ENCODE peak calls at places on chromosomes 16 and 17, in four cellular contexts. J is CD4-positive, alpha-beta memory T cell; D is mammary epithelial cell; M is CD8-positive, alpha-beta memory T cell. E is an unnamed sample.

GRCh38 chr16:50802958-50803357 is 61.1 kb downstream of the CYLD start:
- DNase-seq in D (peak; percentile 2), J (no peak), M (no peak), E (no peak)

GRCh38 chr17:74369665-74370490 is 2.6 kb downstream of the GPR142 start:
- DNase-seq in J (no peak), M (no peak), D (no peak), E (no peak)

GRCh38 chr16:28213396-28213795 is 1.6 kb upstream of the XPO6 start:
- DNase-seq in D (no peak), J (no peak), M (no peak), E (no peak)

GRCh38 chr16:58024347-58024672 is 1.2 kb upstream of the MMP15 start:
- DNase-seq in D (no peak), J (no peak), M (no peak), E (no peak)

GRCh38 chr16:8887952-8888560 is 5.9 kb downstream of the LITAFD start:
- DNase-seq in M (no peak), D (no peak), J (no peak), E (no peak)

GRCh38 chr17:31530391-31530990 is 139.0 kb downstream of the RAB11FIP4 start:
- DNase-seq in M (no peak), J (no peak), D (no peak), E (no peak)

GRCh38 chr17:32859857-32860525 is 16.9 kb downstream of the MYO1D start:
- DNase-seq in D (peak; percentile 28), J (no peak), M (no peak), E (no peak)

GRCh38 chr16:75589301-75589700 is 23.1 kb downstream of the GABARAPL2 start:
- DNase-seq in M (no peak), J (no peak), D (no peak), E (no peak)

GRCh38 chr17:55607736-55608341 is 96.6 kb upstream of the SMIM36 start:
- DNase-seq in J (no peak), D (no peak), M (no peak), E (no peak)

GRCh38 chr17:79975498-79976134 is 60.1 kb downstream of the TBC1D16 start:
- DNase-seq in D (no peak), J (no peak), M (peak; percentile 13), E (no peak)

GRCh38 chr17:63446981-63447687 is 1.0 kb upstream of the CYB561 start:
- DNase-seq in M (peak; percentile 64), D (no peak), J (peak; percentile 72), E (peak; percentile 13)

GRCh38 chr17:76685366-76685765 is 25.4 kb downstream of the MXRA7 start:
- DNase-seq in J (no peak), M (no peak), D (no peak), E (no peak)

GRCh38 chr16:56525154-56525720 is 5.4 kb upstream of the BBS2 start:
- DNase-seq in D (no peak), J (no peak), M (no peak), E (no peak)

GRCh38 chr16:27232061-27232841 is 28.9 kb downstream of the KDM8 start:
- DNase-seq in D (no peak), J (peak; percentile 57), M (peak; percentile 49), E (no peak)

GRCh38 chr16:30876867-30877266 is 17.0 kb downstream of the BCL7C start:
- DNase-seq in J (no peak), D (no peak), M (no peak), E (no peak)
- H3K4me3 ChIP-seq in J (peak overlapping the region; percentile 89), D (no peak overlapping the region), M (peak overlapping the region; percentile 81), E (peak overlapping the region; percentile 91)

DNA sequence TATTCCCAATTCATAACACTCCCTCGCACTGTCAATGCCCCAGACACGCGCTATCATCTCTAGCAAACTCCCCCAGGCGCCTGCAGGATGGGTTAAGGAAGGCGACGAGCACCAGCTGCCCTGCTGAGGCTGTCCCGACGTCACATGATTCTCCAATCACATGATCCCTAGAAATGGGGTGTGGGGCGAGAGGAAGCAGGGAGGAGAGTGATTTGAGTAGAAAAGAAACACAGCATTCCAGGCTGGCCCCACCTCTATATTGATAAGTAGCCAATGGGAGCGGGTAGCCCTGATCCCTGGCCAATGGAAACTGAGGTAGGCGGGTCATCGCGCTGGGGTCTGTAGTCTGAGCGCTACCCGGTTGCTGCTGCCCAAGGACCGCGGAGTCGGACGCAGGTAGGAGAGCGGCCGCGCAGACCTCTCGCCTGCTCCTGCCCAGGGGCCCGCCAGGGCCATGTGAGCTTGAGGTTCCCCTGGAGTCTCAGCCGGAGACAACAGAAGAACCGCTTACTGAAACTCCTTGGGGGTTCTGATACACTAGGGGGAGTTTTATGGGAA is at the start of gene GRN:
- DNase-seq in M (peak; percentile 87), J (peak; percentile 86), D (peak; percentile 98), E (peak; percentile 77)
- H3K36me3 ChIP-seq in M (no peaks in the 10 kb centered on the region), J (no peaks in the 10 kb centered on the region), D (no peaks in the 10 kb centered on the region), E (no peaks in the 10 kb centered on the region)

GRCh38 chr16:703406-703805 is 2.2 kb downstream of the FBXL16 start:
- DNase-seq in M (no peak), J (no peak), D (no peak), E (no peak)

GRCh38 chr16:698911-699671 is 6.5 kb downstream of the FBXL16 start:
- DNase-seq in J (no peak), D (no peak), M (no peak), E (peak; percentile 52)

GRCh38 chr16:702341-702740 is 3.3 kb downstream of the FBXL16 start:
- DNase-seq in M (no peak), D (no peak), J (no peak), E (no peak)

GRCh38 chr16:704047-704446 is 1.6 kb downstream of the FBXL16 start:
- DNase-seq in M (no peak), J (no peak), D (no peak), E (no peak)

DNA sequence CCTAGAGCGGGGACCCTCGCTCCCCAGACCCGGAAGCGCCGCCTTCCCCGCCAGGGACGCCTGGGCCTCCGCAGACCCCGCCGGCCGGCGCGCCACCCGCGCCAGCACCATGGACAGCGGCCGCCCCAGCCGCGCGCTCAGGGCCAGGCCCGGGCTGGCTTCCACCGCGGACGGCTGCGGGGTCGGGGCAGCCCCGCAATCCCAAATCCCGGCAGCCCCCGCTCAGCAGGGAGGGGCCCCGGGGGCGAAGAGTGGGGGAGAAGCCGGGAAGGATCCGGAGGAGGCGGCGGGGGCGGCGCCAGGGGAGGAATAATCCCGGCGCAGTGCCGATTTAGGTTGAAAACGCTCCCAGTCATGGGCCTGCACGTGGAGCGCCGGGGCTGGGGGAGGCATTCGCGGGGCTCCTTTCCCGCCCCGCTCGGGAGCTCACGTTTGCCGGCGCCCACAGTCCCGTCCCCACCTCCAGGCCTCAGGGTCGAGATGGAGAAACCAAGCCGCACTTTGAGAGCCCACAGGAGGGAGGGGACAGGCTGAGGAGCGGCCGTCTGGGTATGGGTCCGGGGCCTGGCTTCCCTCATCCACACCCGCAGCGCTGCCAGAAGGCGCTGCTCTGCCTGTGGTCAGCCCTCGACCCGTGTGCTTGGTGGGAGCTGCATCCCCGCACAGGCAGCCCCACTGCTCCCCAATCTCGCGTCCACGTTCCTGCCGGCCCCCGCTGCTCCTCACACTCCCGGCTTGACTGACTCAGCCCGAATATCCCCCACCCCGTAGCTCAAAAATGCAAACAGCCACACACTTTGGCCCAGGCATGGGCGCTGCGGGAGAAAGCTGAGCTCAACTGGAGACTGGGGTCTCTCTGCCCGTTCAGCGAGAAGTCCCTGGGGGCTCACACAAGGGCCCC is 4.7 kb downstream of the FBXL16 start:
- DNase-seq in M (peak; percentile 68), D (no peak), J (no peak), E (no peak)
- H3K4me3 ChIP-seq in M (no peak overlapping the region), D (no peak overlapping the region), J (no peak overlapping the region), E (no peak overlapping the region)

DNA sequence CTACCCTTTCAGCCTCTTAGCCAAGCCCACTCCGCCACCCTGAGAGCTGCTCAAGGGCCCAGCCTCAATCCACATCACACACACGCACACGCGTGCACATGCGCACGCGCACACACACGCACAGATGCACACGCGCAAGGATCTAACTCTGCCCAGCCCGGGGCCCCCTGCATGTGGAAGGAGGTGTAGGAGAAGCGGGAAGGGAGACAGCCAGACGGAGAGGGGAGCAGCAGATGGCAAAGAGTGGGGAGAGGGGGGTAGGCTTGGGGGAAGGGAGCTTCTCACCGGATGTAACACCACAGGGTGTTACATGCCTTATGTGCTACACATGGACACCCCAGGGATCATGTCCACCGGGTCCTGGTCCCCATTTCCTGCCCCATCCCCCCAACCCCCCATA is 15.3 kb downstream of the DLG4 start:
- DNase-seq in M (no peak), D (no peak), J (no peak), E (no peak)
- H3K36me3 ChIP-seq in M (no peaks in the 10 kb centered on the region), D (no peaks in the 10 kb centered on the region), J (no peaks in the 10 kb centered on the region), E (no peaks in the 10 kb centered on the region)

DNA sequence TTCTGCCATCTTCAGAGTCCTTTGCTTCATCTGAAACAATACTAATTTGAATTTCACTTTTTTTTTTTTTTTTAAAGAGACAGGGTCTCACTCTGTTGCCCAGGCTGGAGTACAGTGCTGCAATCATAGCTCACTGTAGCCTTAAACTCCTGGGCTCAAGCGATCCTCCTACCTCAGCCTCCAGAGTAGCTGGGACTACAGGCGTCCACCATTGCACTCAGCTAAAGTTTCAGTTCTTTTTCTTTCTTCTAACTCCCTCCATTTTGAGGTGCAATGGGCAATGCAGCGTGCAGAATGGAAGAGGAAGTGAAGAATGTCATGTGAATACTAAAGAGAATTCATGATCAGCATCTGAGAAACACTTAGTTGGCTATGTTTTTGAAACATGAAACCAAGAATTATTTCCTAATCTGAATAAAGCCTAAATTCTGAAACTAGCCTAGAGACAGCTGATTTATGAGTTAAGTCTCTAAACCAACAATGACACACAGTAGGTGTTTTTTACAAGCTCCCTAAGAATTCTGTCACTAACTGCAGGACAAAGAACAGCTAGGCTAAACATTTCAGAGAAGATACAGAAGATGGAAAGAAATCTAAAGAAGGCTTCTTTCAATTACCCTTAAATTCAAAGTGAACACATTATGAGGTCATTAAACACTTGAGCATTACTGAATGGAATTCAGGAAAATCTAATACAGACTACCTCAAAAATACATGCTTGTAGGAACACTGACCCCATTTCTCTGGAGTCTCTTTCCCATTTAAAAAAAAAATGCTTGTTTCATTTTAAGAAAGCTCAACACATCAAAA is 21.0 kb downstream of the SNN start:
- DNase-seq in M (no peak), D (no peak), J (no peak), E (peak; percentile 57)
- H3K4me3 ChIP-seq in M (no peak overlapping the region), D (no peak overlapping the region), J (no peak overlapping the region), E (peak overlapping the region; percentile 47)

DNA sequence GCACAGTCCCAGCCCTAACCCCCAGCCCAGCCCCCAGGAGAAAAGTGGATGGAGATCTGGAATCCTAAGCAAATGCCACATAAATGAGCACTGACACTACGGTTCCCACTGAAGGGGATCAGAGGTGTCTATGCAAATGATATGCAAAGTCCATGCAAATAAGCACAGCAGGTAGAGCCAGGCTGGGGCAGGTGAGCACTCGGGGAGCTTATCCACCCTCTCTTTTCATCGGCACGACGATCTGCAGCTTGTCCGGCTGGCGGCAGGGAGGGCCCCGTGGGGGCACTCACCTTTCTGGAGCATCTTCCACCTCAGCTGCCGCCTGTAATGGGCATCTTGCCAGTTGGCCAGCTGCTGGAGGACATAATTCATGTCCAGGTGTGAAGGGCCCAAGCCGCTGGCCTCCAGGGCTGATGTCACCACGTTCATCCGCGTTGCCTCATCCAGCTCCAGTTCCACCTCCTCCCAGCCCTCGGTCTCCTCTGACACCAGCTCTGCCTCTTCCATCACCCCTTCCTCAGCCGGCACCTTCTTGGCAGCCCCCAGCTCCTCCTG is 9.9 kb downstream of the HAP1 start:
- DNase-seq in J (no peak), D (no peak), M (no peak), E (no peak)
- H3K36me3 ChIP-seq in J (no peaks in the 10 kb centered on the region), D (no peaks in the 10 kb centered on the region), M (no peaks in the 10 kb centered on the region), E (no peaks in the 10 kb centered on the region)

E was measured in CD4-positive, CD25-positive, alpha-beta regulatory T cell.